ENCODE peak calls at places on chromosomes 3 and 15, in seven cellular contexts. B is AG10803, L is epithelial cell of esophagus, O is tibial artery, X is AG04449, R is left ventricle myocardium inferior, Q is psoas muscle. T is an unnamed sample.

GRCh38 chr3:197522881-197523342 is 32.9 kb downstream of the BDH1 start:
- DNase-seq in L (no peak), Q (no peak), R (no peak), B (peak), X (peak), O (no peak), T (no peak)

GRCh38 chr3:151944356-151944755 is 70.9 kb downstream of the SUCNR1 start:
- DNase-seq in B (no peak), R (no peak), L (no peak), X (no peak), O (no peak), Q (no peak), T (no peak)

GRCh38 chr3:14328422-14328821 is 74.0 kb upstream of the SLC6A6 start:
- DNase-seq in L (peak), O (no peak), B (no peak), Q (no peak), X (no peak), R (no peak), T (no peak)

GRCh38 chr3:66261318-66261717 is 40.5 kb downstream of the SLC25A26 start:
- DNase-seq in Q (no peak), B (peak), L (peak), X (no peak), R (no peak), O (no peak), T (no peak)

GRCh38 chr15:68789921-68790575 is 30.6 kb downstream of the ANP32A start:
- DNase-seq in Q (no peak), L (no peak), O (no peak), B (peak), R (no peak), X (peak), T (no peak)

GRCh38 chr3:52236424-52236886 is 2.5 kb downstream of the TWF2 start:
- DNase-seq in B (no peak), Q (peak), L (no peak), X (no peak), O (no peak), R (peak), T (peak)

GRCh38 chr3:154122096-154122911 is 1.1 kb downstream of the ARHGEF26 start:
- DNase-seq in X (no peak), L (no peak), O (no peak), Q (peak), B (no peak), R (peak), T (peak)

GRCh38 chr3:49098429-49098828 is 4.6 kb upstream of the QRICH1 start:
- DNase-seq in R (peak), Q (no peak), O (no peak), L (peak), B (no peak), X (no peak), T (no peak)

GRCh38 chr3:13110678-13111116 is 37.5 kb upstream of the IQSEC1 start:
- DNase-seq in R (peak), O (no peak), L (peak), X (no peak), Q (no peak), B (peak), T (peak)

GRCh38 chr15:56929389-56929788 is 10.9 kb downstream of the TCF12 start:
- DNase-seq in B (peak), X (no peak), O (no peak), Q (no peak), R (no peak), L (peak), T (no peak)

GRCh38 chr3:172716476-172716875 is 5.6 kb upstream of the NCEH1 start:
- DNase-seq in Q (peak), O (peak), B (no peak), X (no peak), L (no peak), R (no peak), T (no peak)

GRCh38 chr3:124260206-124260915 is 268.4 kb upstream of the ROPN1 start:
- DNase-seq in Q (peak), X (peak), B (peak), L (peak), O (peak), R (peak), T (no peak)

GRCh38 chr3:124652009-124652408 is 78.2 kb upstream of the UMPS start:
- DNase-seq in R (no peak), B (no peak), X (no peak), O (no peak), L (no peak), Q (no peak), T (no peak)

GRCh38 chr3:45682786-45683185 is 6.4 kb upstream of the SACM1L start:
- DNase-seq in X (no peak), R (no peak), L (no peak), O (no peak), Q (no peak), B (no peak), T (no peak)

GRCh38 chr15:82045179-82045891 is 483 bp downstream of the MEX3B start:
- DNase-seq in O (peak), X (no peak), R (peak), L (peak), Q (peak), B (peak), T (peak)

GRCh38 chr15:99482993-99483392 is 82.8 kb upstream of the MEF2A start:
- DNase-seq in O (no peak), L (no peak), B (no peak), Q (no peak), R (no peak), X (no peak), T (no peak)

GRCh38 chr3:71511037-71511436 is 72.5 kb downstream of the FOXP1 start:
- DNase-seq in R (no peak), Q (no peak), L (peak), X (peak), B (peak), O (no peak), T (no peak)

GRCh38 chr3:135071483-135071882 is 276.4 kb downstream of the EPHB1 start:
- DNase-seq in O (no peak), B (no peak), X (no peak), L (no peak), R (no peak), Q (no peak), T (no peak)

GRCh38 chr3:126961191-126961790 is 21.6 kb upstream of the PLXNA1 start:
- DNase-seq in O (peak), L (peak), B (peak), R (peak), X (no peak), Q (peak), T (no peak)

GRCh38 chr3:53103566-53104296 is 26.5 kb downstream of the RFT1 start:
- DNase-seq in Q (peak), B (peak), O (no peak), X (no peak), L (no peak), R (no peak), T (no peak)

GRCh38 chr3:79864077-79864476 is 96.3 kb upstream of the ROBO1 start:
- DNase-seq in L (no peak), Q (no peak), X (no peak), O (no peak), R (no peak), B (no peak), T (no peak)

GRCh38 chr3:112651516-112651915 is 10.6 kb upstream of the CCDC80 start:
- DNase-seq in R (no peak), Q (no peak), L (peak), X (peak), O (no peak), B (peak), T (no peak)

GRCh38 chr3:186452517-186452916 is 90.5 kb upstream of the DGKG start:
- DNase-seq in L (peak), O (no peak), R (no peak), Q (no peak), X (peak), B (peak), T (no peak)

GRCh38 chr3:55443346-55443745 is 43.8 kb downstream of the WNT5A start:
- DNase-seq in O (no peak), R (no peak), Q (no peak), L (no peak), B (no peak), X (no peak), T (no peak)

GRCh38 chr3:60756231-60756630 is 495.0 kb downstream of the FHIT start:
- DNase-seq in R (no peak), Q (no peak), B (peak), X (no peak), O (no peak), L (peak), T (no peak)

GRCh38 chr15:97968380-97968779 is 7.9 kb downstream of the ARRDC4 start:
- DNase-seq in B (peak), O (no peak), R (no peak), X (peak), L (peak), Q (no peak), T (no peak)

GRCh38 chr15:92527197-92527596 is 128.4 kb downstream of the FAM174B start:
- DNase-seq in L (no peak), O (peak), R (peak), B (peak), X (no peak), Q (no peak), T (no peak)

GRCh38 chr3:43723121-43723734 is 32.5 kb downstream of the ABHD5 start:
- DNase-seq in L (peak), X (no peak), Q (no peak), O (no peak), B (peak), R (no peak), T (no peak)

GRCh38 chr3:10473581-10474438 is 31.6 kb downstream of the ATP2B2 start:
- DNase-seq in B (no peak), R (no peak), X (no peak), L (no peak), Q (no peak), O (no peak), T (no peak)

GRCh38 chr3:187738089-187738399 is 7.2 kb downstream of the BCL6 start:
- DNase-seq in R (no peak), L (no peak), O (no peak), X (no peak), Q (no peak), B (no peak), T (no peak)

GRCh38 chr3:145815707-145816413 is 345.1 kb downstream of the PLOD2 start:
- DNase-seq in X (no peak), R (no peak), Q (no peak), L (no peak), O (no peak), B (no peak), T (no peak)

GRCh38 chr15:48718646-48719045 is 73.1 kb upstream of the FBN1 start:
- DNase-seq in L (peak), X (no peak), Q (peak), O (peak), B (peak), R (peak), T (no peak)

GRCh38 chr15:48719668-48720067 is 74.2 kb upstream of the FBN1 start:
- DNase-seq in B (no peak), O (no peak), R (no peak), L (no peak), Q (no peak), X (no peak), T (peak)

GRCh38 chr15:48720646-48721045 is 75.1 kb upstream of the FBN1 start:
- DNase-seq in B (peak), X (no peak), O (peak), R (no peak), Q (no peak), L (peak), T (no peak)

GRCh38 chr15:48721061-48721810 is 75.7 kb upstream of the FBN1 start:
- DNase-seq in R (no peak), L (no peak), B (peak), X (peak), O (no peak), Q (no peak), T (no peak)

GRCh38 chr15:48717458-48717857 is 71.9 kb upstream of the FBN1 start:
- DNase-seq in Q (no peak), X (no peak), B (peak), R (no peak), O (no peak), L (peak), T (no peak)
- TF ChIP-seq CTCF in Q (no peak), X (peak), B (peak), R (no peak), O (no peak), L (no peak), T (no peak)

DNA sequence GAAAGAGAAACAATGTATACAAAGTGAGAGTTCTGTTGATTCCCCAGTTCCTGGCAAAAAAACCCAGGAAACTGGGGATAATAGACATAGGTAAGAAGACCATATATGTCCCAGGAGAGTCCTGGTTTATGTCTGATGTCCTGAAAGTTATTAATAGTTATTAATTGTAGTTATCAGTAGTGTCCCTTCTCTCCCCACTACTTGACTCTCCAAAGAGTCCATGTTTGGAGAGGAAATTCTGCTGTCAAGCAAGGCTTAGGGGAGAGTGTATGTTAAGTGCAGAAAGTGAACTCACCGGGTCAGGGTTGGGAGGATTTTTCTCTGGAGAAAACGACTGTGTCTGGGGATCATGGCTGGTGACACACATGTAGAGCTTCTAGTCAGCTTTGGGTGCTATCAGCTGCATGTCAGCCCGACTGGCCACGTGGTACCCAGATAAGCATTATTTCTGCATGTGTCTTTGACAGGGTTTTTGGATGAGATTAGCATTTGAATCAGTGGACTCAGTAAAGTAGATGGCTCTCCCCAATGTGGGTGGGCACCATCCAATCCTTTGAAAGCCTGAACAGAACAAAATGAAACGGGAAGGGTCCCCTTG is 80.4 kb downstream of the CACNA2D3 start:
- DNase-seq in B (no peak), Q (no peak), R (no peak), O (no peak), X (no peak), L (no peak), T (no peak)
- TF ChIP-seq CTCF in B (no peak), Q (no peak), R (no peak), O (no peak), X (no peak), L (no peak), T (no peak)

DNA sequence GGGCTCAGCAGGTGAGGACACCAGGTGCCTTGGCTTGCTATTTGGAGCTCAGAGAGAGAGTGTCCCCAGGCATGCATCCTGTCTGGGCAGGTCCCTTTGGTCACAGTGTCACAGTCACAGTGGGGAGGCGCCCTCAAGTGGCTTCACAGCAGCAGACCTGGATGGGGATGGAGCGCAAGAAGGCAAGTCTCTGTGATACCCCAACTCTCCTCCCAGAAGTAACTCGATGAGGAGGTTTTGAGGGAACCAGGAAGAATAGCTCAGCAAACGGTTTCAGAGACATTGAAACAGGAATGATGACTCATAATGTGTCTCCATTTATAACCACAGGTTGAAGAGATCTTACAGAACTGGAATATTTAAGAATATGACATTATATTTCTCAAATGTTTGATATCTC is 66.5 kb upstream of the SH3GL3 start:
- DNase-seq in R (peak), X (no peak), B (peak), Q (no peak), O (no peak), L (peak), T (peak)
- TF ChIP-seq CTCF in R (peak), X (peak), B (peak), Q (no peak), O (no peak), L (peak), T (peak)

GRCh38 chr15:31456329-31457060 is 129.9 kb downstream of the KLF13 start:
- DNase-seq in L (no peak), O (no peak), R (no peak), Q (no peak), B (no peak), X (no peak), T (no peak)

GRCh38 chr15:31453558-31454318 is 127.1 kb downstream of the KLF13 start:
- DNase-seq in X (no peak), B (no peak), O (peak), R (no peak), L (no peak), Q (no peak), T (no peak)

GRCh38 chr15:31457161-31457560 is 130.5 kb downstream of the KLF13 start:
- DNase-seq in O (no peak), Q (no peak), B (peak), R (no peak), L (peak), X (no peak), T (no peak)

GRCh38 chr15:31457631-31458526 is 131.2 kb downstream of the KLF13 start:
- DNase-seq in O (peak), Q (no peak), B (peak), L (peak), R (no peak), X (peak), T (no peak)

DNA sequence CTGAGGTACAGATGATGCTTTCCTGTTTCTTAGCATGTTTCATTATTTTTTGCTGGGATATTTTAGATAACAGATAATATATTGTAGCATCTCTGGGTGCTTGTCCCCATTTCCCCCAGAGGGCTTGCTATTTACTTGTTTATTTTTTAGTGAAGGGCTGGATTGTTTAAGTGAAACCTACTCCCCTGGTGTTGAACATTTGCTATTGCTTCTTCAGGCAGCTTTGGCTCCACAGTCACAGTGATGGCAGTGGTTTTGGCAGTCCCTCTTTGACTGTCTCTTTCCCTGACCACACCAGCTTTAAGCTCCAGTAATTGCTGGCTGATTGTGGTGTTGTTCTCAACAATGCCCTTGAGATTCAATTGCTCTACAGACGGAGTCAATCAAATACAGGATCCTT is 128.9 kb downstream of the KLF13 start:
- DNase-seq in L (no peak), B (peak), X (no peak), R (no peak), O (no peak), Q (no peak), T (no peak)
- TF ChIP-seq CTCF in L (no peak), B (peak), X (no peak), R (no peak), O (no peak), Q (no peak), T (peak)

DNA sequence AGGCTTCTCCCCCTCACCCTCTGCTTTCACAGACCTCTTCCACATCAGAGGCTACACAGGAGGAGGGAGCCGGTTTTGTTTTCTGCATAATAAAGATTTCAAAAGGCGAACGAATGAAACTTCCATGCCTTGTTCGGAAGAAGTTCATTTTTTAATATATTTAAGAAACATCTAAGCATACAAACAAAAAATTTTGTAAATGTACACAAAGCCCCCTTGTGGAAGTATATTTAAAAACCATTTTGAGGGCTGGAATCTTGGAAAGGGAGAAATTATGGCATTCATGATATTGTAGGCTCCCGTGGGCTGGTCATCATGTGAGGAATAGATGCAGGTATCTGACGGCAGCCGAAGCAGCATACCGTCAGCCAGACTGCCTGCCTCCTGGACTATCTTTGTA is 90.4 kb downstream of the MECOM start:
- DNase-seq in L (no peak), B (no peak), X (no peak), R (no peak), Q (no peak), O (no peak), T (no peak)
- TF ChIP-seq CTCF in L (no peak), B (peak), X (no peak), R (no peak), Q (no peak), O (no peak), T (no peak)

DNA sequence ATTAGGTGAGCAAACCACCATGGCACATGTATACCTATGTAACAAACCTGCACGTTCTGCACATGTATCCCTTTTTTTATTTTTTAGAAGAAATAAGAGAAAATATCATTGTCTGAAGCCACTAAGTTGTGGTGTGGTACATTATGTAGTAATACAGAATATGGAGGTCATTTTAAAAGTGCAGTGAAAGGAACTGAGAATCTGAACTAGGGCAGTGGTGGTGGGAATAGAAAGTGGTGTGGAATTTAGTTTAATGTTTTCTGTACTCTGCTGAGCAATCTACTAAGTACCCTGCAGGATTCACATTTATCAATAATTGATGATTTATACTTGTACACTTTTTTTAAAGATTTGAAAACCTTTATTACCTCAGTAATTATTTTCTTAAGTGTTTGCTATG is 283.5 kb downstream of the CHL1 start:
- DNase-seq in L (no peak), O (no peak), X (no peak), R (no peak), B (no peak), Q (no peak), T (no peak)
- TF ChIP-seq CTCF in L (no peak), O (no peak), X (no peak), R (no peak), B (no peak), Q (no peak), T (no peak)

GRCh38 chr3:101195951-101196713 is 124.2 kb downstream of the IMPG2 start:
- DNase-seq in B (peak), L (peak), Q (no peak), X (peak), R (no peak), O (no peak), T (no peak)
- TF ChIP-seq CTCF in B (peak), L (peak), Q (peak), X (peak), R (peak), O (peak), T (peak)